ENCODE peak calls at places on chromosome 9, in nine cellular contexts. E, S, I, T, H, Q, X, O and U are unnamed samples.
A peak's percentile ranks its signal among the peaks of the same experiment; 100 is the strongest.

GRCh38 chr9:96014078-96014477 is 138.6 kb downstream of the ERCC6L2 start:
- DNase-seq in E (no peak), S (no peak), I (no peak), T (no peak), H (no peak), Q (no peak), X (no peak), O (no peak), U (no peak)

GRCh38 chr9:113388833-113389232 is 12.0 kb upstream of the HDHD3 start:
- DNase-seq in E (no peak), S (no peak), I (no peak), T (no peak), H (no peak), Q (no peak), X (no peak), O (no peak), U (no peak)

GRCh38 chr9:68507098-68507795 is 33.4 kb downstream of the TMEM252 start:
- DNase-seq in E (no peak), S (no peak), I (no peak), T (no peak), H (no peak), Q (no peak), X (peak; percentile 6), O (peak; percentile 17), U (no peak)

GRCh38 chr9:12544700-12545099 is 148.5 kb upstream of the TYRP1 start:
- DNase-seq in E (no peak), S (no peak), I (no peak), T (no peak), H (no peak), Q (no peak), X (no peak), O (no peak), U (no peak)

GRCh38 chr9:114968710-114969109 is 38.3 kb upstream of the TNFSF8 start:
- DNase-seq in E (no peak), S (no peak), I (no peak), T (no peak), H (no peak), Q (no peak), X (peak; percentile 44), O (no peak), U (peak; percentile 5)

GRCh38 chr9:119167267-119167666 is 202.0 kb downstream of the BRINP1 start:
- DNase-seq in E (no peak), S (no peak), I (no peak), T (no peak), H (no peak), Q (no peak), X (no peak), O (no peak), U (no peak)

GRCh38 chr9:5549671-5550650 is 39.6 kb downstream of the PDCD1LG2 start:
- DNase-seq in E (no peak), S (no peak), I (no peak), T (no peak), H (no peak), Q (peak; percentile 28), X (peak; percentile 72), O (no peak), U (no peak)

GRCh38 chr9:124812401-124813016 is 35.6 kb downstream of the OLFML2A start:
- DNase-seq in E (no peak), S (peak; percentile 33), I (no peak), T (peak; percentile 73), H (no peak), Q (peak; percentile 87), X (peak; percentile 90), O (no peak), U (no peak)

GRCh38 chr9:114484854-114485443 is 20.3 kb downstream of the WHRN start:
- DNase-seq in E (no peak), S (no peak), I (no peak), T (no peak), H (no peak), Q (peak; percentile 18), X (peak; percentile 90), O (no peak), U (no peak)

GRCh38 chr9:120868676-120869359 is 8.2 kb downstream of the PHF19 start:
- DNase-seq in E (peak; percentile 99), S (peak; percentile 97), I (peak; percentile 98), T (peak; percentile 97), H (peak; percentile 98), Q (peak; percentile 63), X (peak; percentile 98), O (peak; percentile 96), U (peak; percentile 83)

GRCh38 chr9:131963087-131963715 is 116.5 kb downstream of the MED27 start:
- DNase-seq in E (no peak), S (no peak), I (no peak), T (no peak), H (no peak), Q (no peak), X (no peak), O (no peak), U (no peak)

GRCh38 chr9:129838707-129839259 is 3.5 kb downstream of the USP20 start:
- DNase-seq in E (no peak), S (no peak), I (no peak), T (no peak), H (no peak), Q (peak; percentile 80), X (peak; percentile 50), O (no peak), U (peak; percentile 23)
- TF ChIP-seq CTCF in E (no peak), S (no peak), I (no peak), T (no peak), H (no peak), Q (no peak), X (no peak), O (no peak), U (no peak)

DNA sequence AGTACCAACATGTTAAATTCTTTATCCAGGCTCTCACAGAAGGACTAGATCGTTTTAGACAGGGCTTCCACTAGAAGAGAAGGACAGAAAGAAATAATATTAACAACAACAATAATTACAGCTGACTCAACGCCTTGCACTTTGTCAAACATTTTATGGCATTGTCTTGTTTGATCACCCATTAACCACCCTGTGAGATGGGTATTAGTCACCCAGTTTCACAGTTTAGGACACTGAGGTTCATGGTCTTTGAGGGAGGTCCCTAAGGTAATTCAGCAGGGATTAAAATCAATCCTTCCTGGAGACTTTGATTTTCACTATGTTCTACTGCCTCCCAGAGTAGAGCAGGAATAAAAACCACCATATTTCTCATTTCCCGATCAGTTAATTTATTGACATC is 51.4 kb upstream of the BNC2 start:
- DNase-seq in E (no peak), S (no peak), I (no peak), T (no peak), H (no peak), Q (no peak), X (peak; percentile 19), O (no peak), U (no peak)
- TF ChIP-seq CTCF in E (no peak), S (no peak), I (no peak), T (no peak), H (no peak), Q (no peak), X (no peak), O (no peak), U (no peak)

DNA sequence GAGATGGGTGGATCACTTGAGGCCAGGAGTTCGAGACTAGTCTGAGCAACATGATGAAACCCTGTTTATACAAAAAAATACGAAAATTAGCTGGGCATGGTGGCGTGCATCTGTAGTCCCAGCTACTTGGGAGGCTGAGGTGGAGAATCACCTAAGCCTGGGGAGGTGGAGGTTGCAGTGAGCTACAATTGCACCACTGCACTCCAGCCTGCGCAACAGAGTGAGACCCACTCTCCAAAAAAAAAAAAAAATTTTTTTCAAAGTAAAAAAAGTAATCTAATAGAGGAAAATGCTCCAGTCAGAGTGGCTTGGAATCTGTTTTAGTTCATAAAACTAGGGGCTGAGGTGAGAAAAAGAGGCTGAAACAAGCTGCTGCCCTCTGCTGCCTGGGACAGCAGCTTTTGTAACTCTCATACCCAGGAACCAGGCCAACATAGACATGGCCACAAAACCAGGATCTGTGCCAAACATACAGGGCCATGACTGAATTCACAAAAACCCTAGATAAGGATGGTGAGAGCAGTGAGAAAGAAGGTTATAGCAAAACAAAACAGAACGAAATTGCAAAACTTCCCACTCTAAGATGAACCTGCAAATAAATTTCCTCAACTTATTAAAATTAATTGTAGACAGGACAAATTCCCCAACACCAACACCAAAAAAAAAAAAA is 13.1 kb upstream of the DCAF12 start:
- DNase-seq in E (no peak), S (no peak), I (no peak), T (peak; percentile 69), H (no peak), Q (peak; percentile 81), X (peak; percentile 60), O (peak; percentile 28), U (peak; percentile 54)
- TF ChIP-seq CTCF in E (peak; percentile 22), S (no peak), I (no peak), T (no peak), H (no peak), Q (peak; percentile 37), X (peak; percentile 29), O (peak; percentile 63), U (peak; percentile 44)

GRCh38 chr9:8762676-8763075 is 963.1 kb upstream of the DMAC1 start:
- DNase-seq in E (no peak), S (no peak), I (no peak), T (no peak), H (peak; percentile 23), Q (no peak), X (no peak), O (no peak), U (no peak)
- TF ChIP-seq CTCF in E (no peak), S (no peak), I (no peak), T (no peak), H (no peak), Q (no peak), X (no peak), O (no peak), U (no peak)

GRCh38 chr9:72586388-72587160 is 65.2 kb downstream of the TMC1 start:
- DNase-seq in E (no peak), S (no peak), I (no peak), T (no peak), H (no peak), Q (peak; percentile 91), X (peak; percentile 90), O (no peak), U (peak; percentile 51)
- TF ChIP-seq CTCF in E (no peak), S (no peak), I (no peak), T (no peak), H (no peak), Q (peak; percentile 32), X (peak; percentile 17), O (peak; percentile 42), U (peak; percentile 22)

GRCh38 chr9:98117984-98118639 is 910 bp downstream of the TRIM14 start:
- DNase-seq in E (no peak), S (no peak), I (no peak), T (no peak), H (no peak), Q (no peak), X (peak; percentile 34), O (no peak), U (no peak)
- TF ChIP-seq CTCF in E (peak; percentile 19), S (peak; percentile 7), I (no peak), T (no peak), H (no peak), Q (peak; percentile 34), X (no peak), O (no peak), U (peak; percentile 6)

GRCh38 chr9:79955300-79955699 is 383.5 kb downstream of the TLE4 start:
- DNase-seq in E (no peak), S (no peak), I (no peak), T (no peak), H (no peak), Q (no peak), X (no peak), O (no peak), U (no peak)
- TF ChIP-seq CTCF in E (peak; percentile 43), S (no peak), I (no peak), T (no peak), H (no peak), Q (peak; percentile 42), X (no peak), O (peak; percentile 43), U (peak; percentile 33)